ENCODE peak calls at places on chromosome 6, in seven cellular contexts. One of them, this sample, is unnamed.

GRCh38 chr6:10395946-10396577 is 18.8 kb downstream of the TFAP2A start:
- DNase-seq in amniotic stem cell: no peak
- DNase-seq in stimulated activated naive CD8-positive, alpha-beta T cell treated with anti-CD3 and anti-CD28 coated beads, Interleukin-15, Interleukin-2, amounts not matched to agents 100 U/mL and 50 U/mL, for 24 hours: no peak
- DNase-seq in activated T-cell treated with anti-CD3 and anti-CD28 coated beads, Interleukin-2, amount 50 U/mL, for 72 hours: no peak
- DNase-seq in NCI-H345: no peak
- DNase-seq in NCI-H187 treated with DMSO at 0.1 percent for 48 hours: no peak
- DNase-seq in activated CD4-positive, alpha-beta T cell treated with anti-CD3 and anti-CD28 coated beads, Interleukin-2, amount 50 U/mL, for 1 hour: no peak
- DNase-seq in this sample: no peak

GRCh38 chr6:105929626-105930025 is 156.5 kb upstream of the PRDM1 start:
- DNase-seq in amniotic stem cell: no peak
- DNase-seq in stimulated activated naive CD8-positive, alpha-beta T cell treated with anti-CD3 and anti-CD28 coated beads, Interleukin-15, Interleukin-2, amounts not matched to agents 100 U/mL and 50 U/mL, for 24 hours: no peak
- DNase-seq in activated T-cell treated with anti-CD3 and anti-CD28 coated beads, Interleukin-2, amount 50 U/mL, for 72 hours: no peak
- DNase-seq in NCI-H345: no peak
- DNase-seq in NCI-H187 treated with DMSO at 0.1 percent for 48 hours: no peak
- DNase-seq in activated CD4-positive, alpha-beta T cell treated with anti-CD3 and anti-CD28 coated beads, Interleukin-2, amount 50 U/mL, for 1 hour: no peak
- DNase-seq in this sample: no peak

GRCh38 chr6:122736166-122736565 is 43.4 kb upstream of the FABP7 start:
- DNase-seq in amniotic stem cell: no peak
- DNase-seq in stimulated activated naive CD8-positive, alpha-beta T cell treated with anti-CD3 and anti-CD28 coated beads, Interleukin-15, Interleukin-2, amounts not matched to agents 100 U/mL and 50 U/mL, for 24 hours: no peak
- DNase-seq in activated T-cell treated with anti-CD3 and anti-CD28 coated beads, Interleukin-2, amount 50 U/mL, for 72 hours: no peak
- DNase-seq in NCI-H345: peak
- DNase-seq in NCI-H187 treated with DMSO at 0.1 percent for 48 hours: peak
- DNase-seq in activated CD4-positive, alpha-beta T cell treated with anti-CD3 and anti-CD28 coated beads, Interleukin-2, amount 50 U/mL, for 1 hour: no peak
- DNase-seq in this sample: peak

GRCh38 chr6:14826456-14826855 is 419.4 kb upstream of the JARID2 start:
- DNase-seq in amniotic stem cell: no peak
- DNase-seq in stimulated activated naive CD8-positive, alpha-beta T cell treated with anti-CD3 and anti-CD28 coated beads, Interleukin-15, Interleukin-2, amounts not matched to agents 100 U/mL and 50 U/mL, for 24 hours: no peak
- DNase-seq in activated T-cell treated with anti-CD3 and anti-CD28 coated beads, Interleukin-2, amount 50 U/mL, for 72 hours: no peak
- DNase-seq in NCI-H345: no peak
- DNase-seq in NCI-H187 treated with DMSO at 0.1 percent for 48 hours: no peak
- DNase-seq in activated CD4-positive, alpha-beta T cell treated with anti-CD3 and anti-CD28 coated beads, Interleukin-2, amount 50 U/mL, for 1 hour: no peak
- DNase-seq in this sample: no peak

GRCh38 chr6:93678841-93679454 is 259.6 kb upstream of the EPHA7 start:
- DNase-seq in amniotic stem cell: no peak
- DNase-seq in stimulated activated naive CD8-positive, alpha-beta T cell treated with anti-CD3 and anti-CD28 coated beads, Interleukin-15, Interleukin-2, amounts not matched to agents 100 U/mL and 50 U/mL, for 24 hours: no peak
- DNase-seq in activated T-cell treated with anti-CD3 and anti-CD28 coated beads, Interleukin-2, amount 50 U/mL, for 72 hours: no peak
- DNase-seq in NCI-H345: peak
- DNase-seq in NCI-H187 treated with DMSO at 0.1 percent for 48 hours: no peak
- DNase-seq in activated CD4-positive, alpha-beta T cell treated with anti-CD3 and anti-CD28 coated beads, Interleukin-2, amount 50 U/mL, for 1 hour: no peak
- DNase-seq in this sample: peak

GRCh38 chr6:24907959-24908358 is 27.8 kb downstream of the RIPOR2 start:
- DNase-seq in amniotic stem cell: no peak
- DNase-seq in stimulated activated naive CD8-positive, alpha-beta T cell treated with anti-CD3 and anti-CD28 coated beads, Interleukin-15, Interleukin-2, amounts not matched to agents 100 U/mL and 50 U/mL, for 24 hours: no peak
- DNase-seq in activated T-cell treated with anti-CD3 and anti-CD28 coated beads, Interleukin-2, amount 50 U/mL, for 72 hours: no peak
- DNase-seq in NCI-H345: no peak
- DNase-seq in NCI-H187 treated with DMSO at 0.1 percent for 48 hours: no peak
- DNase-seq in activated CD4-positive, alpha-beta T cell treated with anti-CD3 and anti-CD28 coated beads, Interleukin-2, amount 50 U/mL, for 1 hour: no peak
- DNase-seq in this sample: no peak

GRCh38 chr6:89610149-89610642 is 28.4 kb downstream of the LYRM2 start:
- DNase-seq in amniotic stem cell: peak
- DNase-seq in stimulated activated naive CD8-positive, alpha-beta T cell treated with anti-CD3 and anti-CD28 coated beads, Interleukin-15, Interleukin-2, amounts not matched to agents 100 U/mL and 50 U/mL, for 24 hours: peak
- DNase-seq in activated T-cell treated with anti-CD3 and anti-CD28 coated beads, Interleukin-2, amount 50 U/mL, for 72 hours: peak
- DNase-seq in NCI-H345: peak
- DNase-seq in NCI-H187 treated with DMSO at 0.1 percent for 48 hours: no peak
- DNase-seq in activated CD4-positive, alpha-beta T cell treated with anti-CD3 and anti-CD28 coated beads, Interleukin-2, amount 50 U/mL, for 1 hour: peak
- DNase-seq in this sample: peak

GRCh38 chr6:27672113-27672799 is 199.4 kb upstream of the ZNF184 start:
- DNase-seq in amniotic stem cell: no peak
- DNase-seq in stimulated activated naive CD8-positive, alpha-beta T cell treated with anti-CD3 and anti-CD28 coated beads, Interleukin-15, Interleukin-2, amounts not matched to agents 100 U/mL and 50 U/mL, for 24 hours: peak
- DNase-seq in activated T-cell treated with anti-CD3 and anti-CD28 coated beads, Interleukin-2, amount 50 U/mL, for 72 hours: peak
- DNase-seq in NCI-H345: peak
- DNase-seq in NCI-H187 treated with DMSO at 0.1 percent for 48 hours: no peak
- DNase-seq in activated CD4-positive, alpha-beta T cell treated with anti-CD3 and anti-CD28 coated beads, Interleukin-2, amount 50 U/mL, for 1 hour: no peak
- DNase-seq in this sample: peak

This sample was measured in NCI-H748 treated with DMSO at 0.1 percent for 48 hours.